ENCODE peak calls at places on chromosomes 6 and 20, in four cellular contexts. J, E, R and S are unnamed samples.

GRCh38 chr20:59568509-59569024 is 35.8 kb upstream of the PHACTR3 start:
- DNase-seq in J (no peak), E (no peak), R (no peak), S (no peak)

GRCh38 chr20:37315293-37316110 is 26.0 kb downstream of the MANBAL start:
- DNase-seq in J (no peak), E (peak), R (no peak), S (no peak)

GRCh38 chr6:24064106-24064505 is 61.9 kb upstream of the NRSN1 start:
- DNase-seq in J (no peak), E (no peak), R (no peak), S (no peak)

GRCh38 chr20:24492031-24492607 is 22.7 kb downstream of the SYNDIG1 start:
- DNase-seq in J (no peak), E (no peak), R (no peak), S (no peak)

GRCh38 chr6:2498224-2498623 is 252.5 kb downstream of the MYLK4 start:
- DNase-seq in J (no peak), E (no peak), R (no peak), S (no peak)

GRCh38 chr6:133886104-133886503 is 2.8 kb upstream of the TCF21 start:
- DNase-seq in J (no peak), E (no peak), R (no peak), S (no peak)

GRCh38 chr6:40722553-40723258 is 135.5 kb upstream of the LRFN2 start:
- DNase-seq in J (no peak), E (peak), R (no peak), S (no peak)

GRCh38 chr20:47817573-47817972 is 32.3 kb upstream of the SULF2 start:
- DNase-seq in J (no peak), E (no peak), R (no peak), S (no peak)

GRCh38 chr20:47878601-47879004 is 93.3 kb upstream of the SULF2 start:
- DNase-seq in J (no peak), E (no peak), R (no peak), S (no peak)

GRCh38 chr20:36791862-36792261 is 18.3 kb upstream of the DSN1 start:
- DNase-seq in J (no peak), E (no peak), R (no peak), S (no peak)

GRCh38 chr6:13229205-13230085 is 98.9 kb downstream of the TBC1D7 start:
- DNase-seq in J (no peak), E (no peak), R (no peak), S (no peak)

GRCh38 chr6:3228791-3229565 is 1.5 kb upstream of the TUBB2B start:
- DNase-seq in J (no peak), E (no peak), R (no peak), S (no peak)

GRCh38 chr20:46545827-46546138 is 4.7 kb downstream of the OCSTAMP start:
- DNase-seq in J (no peak), E (no peak), R (no peak), S (no peak)

GRCh38 chr6:15506066-15506465 is 156.8 kb downstream of the DTNBP1 start:
- DNase-seq in J (no peak), E (no peak), R (no peak), S (no peak)

GRCh38 chr6:12196326-12196936 is 93.7 kb upstream of the EDN1 start:
- DNase-seq in J (no peak), E (peak), R (no peak), S (peak)

GRCh38 chr6:56292505-56293181 is 45.3 kb upstream of the COL21A1 start:
- DNase-seq in J (no peak), E (peak), R (no peak), S (peak)

GRCh38 chr20:11182715-11183114 is 508.9 kb upstream of the JAG1 start:
- DNase-seq in J (no peak), E (peak), R (no peak), S (no peak)

GRCh38 chr6:14797875-14798593 is 447.8 kb upstream of the JARID2 start:
- DNase-seq in J (no peak), E (no peak), R (no peak), S (no peak)